ENCODE peak calls at places on chromosomes 6 and 20, in nine cellular contexts. U is left ventricle myocardium inferior, Q is lower lobe of right lung, N is breast epithelium, I is GM12878, B is BJ, P is heart left ventricle, L is A673, H is cardiac muscle cell. G is an unnamed sample.

GRCh38 chr20:16308754-16309153 is 264.5 kb downstream of the KIF16B start:
- DNase-seq in I (no peak), H (no peak), Q (no peak), U (no peak), L (no peak), N (no peak), B (no peak), P (no peak), G (no peak)

GRCh38 chr6:85360794-85361642 is 88.9 kb upstream of the NT5E start:
- DNase-seq in H (no peak), Q (no peak), U (no peak), P (no peak), L (peak; percentile 55), I (no peak), N (no peak), B (peak; percentile 93), G (no peak)

GRCh38 chr20:29878777-29879442 is 1378.6 kb upstream of the DEFB115 start:
- DNase-seq in N (peak; percentile 57), Q (peak; percentile 53), U (no peak), L (no peak), H (no peak), I (no peak), B (no peak), P (peak; percentile 69), G (no peak)

GRCh38 chr20:22099348-22099747 is 393.9 kb downstream of the PAX1 start:
- DNase-seq in L (no peak), I (peak; percentile 27), H (no peak), B (no peak), P (no peak), Q (no peak), N (no peak), U (no peak), G (no peak)

GRCh38 chr6:130625825-130626500 is 201.2 kb upstream of the SMLR1 start:
- DNase-seq in N (no peak), U (no peak), I (peak; percentile 53), B (peak; percentile 41), H (no peak), P (no peak), Q (no peak), L (peak; percentile 86), G (no peak)

GRCh38 chr20:32534661-32535240 is 50.4 kb downstream of the NOL4L start:
- DNase-seq in I (no peak), L (no peak), Q (peak; percentile 26), B (no peak), U (no peak), P (no peak), N (no peak), H (no peak), G (no peak)

GRCh38 chr6:30763618-30764489 is 19.5 kb upstream of the IER3 start:
- DNase-seq in I (peak; percentile 66), B (no peak), H (peak; percentile 86), N (no peak), Q (no peak), L (peak; percentile 60), P (no peak), U (no peak), G (no peak)

GRCh38 chr6:139060332-139060731 is 31.8 kb downstream of the ABRACL start:
- DNase-seq in N (no peak), P (no peak), H (no peak), I (no peak), B (peak; percentile 38), Q (no peak), U (no peak), L (no peak), G (no peak)

GRCh38 chr6:139888691-139889122 is 514.3 kb upstream of the CITED2 start:
- DNase-seq in P (no peak), B (no peak), N (no peak), H (peak; percentile 62), I (no peak), L (peak; percentile 57), U (no peak), Q (no peak), G (no peak)

DNA sequence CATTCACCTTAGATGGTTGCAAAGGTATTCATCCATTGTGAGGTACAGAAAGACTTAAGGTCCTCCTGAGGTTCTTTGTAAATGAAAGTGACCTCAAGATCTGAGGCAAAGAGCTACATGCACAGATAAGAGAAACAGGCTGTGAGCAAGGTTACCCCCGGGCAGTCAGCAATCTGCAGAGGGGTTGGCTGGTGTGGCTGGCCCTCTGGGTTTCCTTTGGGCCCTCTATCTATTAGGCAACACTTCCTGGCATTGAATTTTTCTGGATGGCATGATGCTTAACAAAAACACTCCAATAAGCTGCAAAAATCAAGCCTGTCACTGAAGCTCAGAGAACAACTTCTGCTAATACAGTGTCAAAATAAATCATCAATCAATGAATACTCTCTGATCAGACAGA is 48.9 kb upstream of the RALGAPA2 start:
- DNase-seq in U (no peak), I (no peak), L (no peak), Q (no peak), B (no peak), P (no peak), H (no peak), N (no peak), G (no peak)
- H3K27me3 ChIP-seq in U (no peaks in the 10 kb centered on the region), I (no peaks in the 10 kb centered on the region), L (no peaks in the 10 kb centered on the region), Q (no peaks in the 10 kb centered on the region), B (no peaks in the 10 kb centered on the region), P (no peaks in the 10 kb centered on the region), H (no peaks in the 10 kb centered on the region), N (no peaks in the 10 kb centered on the region), G (no peaks in the 10 kb centered on the region)

GRCh38 chr20:62481441-62482135 is 5.8 kb upstream of the GATA5 start:
- DNase-seq in B (no peak), I (no peak), P (no peak), Q (no peak), H (no peak), U (no peak), L (no peak), N (no peak), G (no peak)
- H3K27me3 ChIP-seq in B (peaks cover 35% of the 10 kb centered on the region), I (peaks cover 13% of the 10 kb centered on the region), P (peaks cover 6% of the 10 kb centered on the region), Q (peaks cover 91% of the 10 kb centered on the region), H (no peaks in the 10 kb centered on the region), U (peaks cover 95% of the 10 kb centered on the region), L (peaks cover 72% of the 10 kb centered on the region), N (peaks cover 89% of the 10 kb centered on the region), G (peaks cover 58% of the 10 kb centered on the region)

DNA sequence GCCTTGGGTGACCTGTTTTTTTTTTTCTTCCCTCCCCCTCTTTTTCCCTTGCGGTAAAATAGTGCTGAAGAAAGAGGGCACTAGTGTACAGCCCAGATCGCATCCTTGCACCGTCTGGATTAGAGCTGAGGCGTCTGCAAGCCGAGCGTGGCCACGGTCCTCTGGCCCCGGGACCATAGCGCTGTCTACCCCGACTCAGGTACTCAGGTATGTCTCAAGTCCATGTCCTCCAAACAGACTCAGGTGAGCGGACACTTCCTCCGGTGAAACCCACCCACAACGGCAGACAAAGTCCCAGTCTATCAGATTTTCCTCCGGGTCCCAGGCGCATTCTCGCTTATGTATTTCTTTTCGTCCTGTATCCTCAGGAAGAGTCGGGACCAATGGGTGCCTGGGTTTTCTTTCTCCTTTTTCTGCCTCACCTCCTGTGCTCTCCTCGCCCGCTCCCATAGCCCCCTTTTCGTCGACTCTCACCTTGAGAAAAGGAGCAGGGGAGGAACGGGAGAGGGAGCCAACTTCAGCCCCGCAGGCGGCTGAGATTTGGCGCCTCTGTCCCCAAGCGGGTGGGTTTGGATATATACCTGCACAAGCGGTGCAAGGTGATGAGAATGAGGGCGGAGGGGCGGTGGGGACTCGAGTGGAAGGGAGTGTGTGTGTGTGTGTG is 1.1 kb upstream of the GRM1 start:
- DNase-seq in P (no peak), I (no peak), Q (no peak), L (no peak), N (no peak), B (no peak), H (peak; percentile 30), U (no peak), G (no peak)
- H3K27me3 ChIP-seq in P (peaks cover 7% of the 10 kb centered on the region), I (peaks cover 4% of the 10 kb centered on the region), Q (peaks cover 46% of the 10 kb centered on the region), L (peaks cover 73% of the 10 kb centered on the region), N (peaks cover 39% of the 10 kb centered on the region), B (peaks cover 2% of the 10 kb centered on the region), H (peaks cover 60% of the 10 kb centered on the region), U (peaks cover 78% of the 10 kb centered on the region), G (peaks cover 26% of the 10 kb centered on the region)

GRCh38 chr6:128505603-128506002 is 14.8 kb downstream of the PTPRK start:
- DNase-seq in B (no peak), I (no peak), P (no peak), L (no peak), Q (no peak), N (no peak), H (no peak), U (no peak), G (no peak)
- H3K27me3 ChIP-seq in B (no peaks in the 10 kb centered on the region), I (no peaks in the 10 kb centered on the region), P (no peaks in the 10 kb centered on the region), L (no peaks in the 10 kb centered on the region), Q (no peaks in the 10 kb centered on the region), N (no peaks in the 10 kb centered on the region), H (no peaks in the 10 kb centered on the region), U (no peaks in the 10 kb centered on the region), G (no peaks in the 10 kb centered on the region)

GRCh38 chr20:61888101-61888865 is 177.4 kb downstream of the TAF4 start:
- DNase-seq in N (no peak), I (no peak), P (peak; percentile 54), Q (peak; percentile 35), L (no peak), H (no peak), B (no peak), U (no peak), G (no peak)
- H3K27me3 ChIP-seq in N (peaks cover 37% of the 10 kb centered on the region), I (no peaks in the 10 kb centered on the region), P (peaks cover 7% of the 10 kb centered on the region), Q (peaks cover 27% of the 10 kb centered on the region), L (peaks cover 1% of the 10 kb centered on the region), H (no peaks in the 10 kb centered on the region), B (no peaks in the 10 kb centered on the region), U (peaks cover 72% of the 10 kb centered on the region), G (no peaks in the 10 kb centered on the region)

GRCh38 chr20:63296411-63297299 is 3.7 kb downstream of the COL20A1 start:
- DNase-seq in P (peak; percentile 36), Q (no peak), H (no peak), N (no peak), I (no peak), L (no peak), U (no peak), B (no peak), G (no peak)

GRCh38 chr20:63295846-63296245 is 2.9 kb downstream of the COL20A1 start:
- DNase-seq in U (no peak), Q (no peak), P (peak; percentile 49), I (no peak), N (no peak), L (no peak), B (no peak), H (no peak), G (no peak)

GRCh38 chr20:63297796-63298572 is 5.0 kb downstream of the COL20A1 start:
- DNase-seq in B (no peak), P (no peak), I (no peak), U (no peak), H (no peak), N (no peak), Q (no peak), L (no peak), G (no peak)

GRCh38 chr20:63298731-63299312 is 5.8 kb downstream of the COL20A1 start:
- DNase-seq in U (no peak), N (no peak), Q (no peak), P (peak; percentile 16), L (no peak), B (no peak), H (no peak), I (no peak), G (no peak)

GRCh38 chr20:63297371-63297781 is 4.4 kb downstream of the COL20A1 start:
- DNase-seq in U (no peak), I (no peak), L (no peak), P (no peak), N (no peak), H (no peak), Q (no peak), B (no peak), G (no peak)
- H3K27me3 ChIP-seq in U (peaks cover 83% of the 10 kb centered on the region), I (no peaks in the 10 kb centered on the region), L (peaks cover 61% of the 10 kb centered on the region), P (peaks cover 18% of the 10 kb centered on the region), N (peaks cover 75% of the 10 kb centered on the region), H (peaks cover 61% of the 10 kb centered on the region), Q (peaks cover 52% of the 10 kb centered on the region), B (peaks cover 14% of the 10 kb centered on the region), G (peaks cover 43% of the 10 kb centered on the region)

GRCh38 chr6:89131599-89131998 is 13.7 kb upstream of the SRSF12 start:
- DNase-seq in U (no peak), P (no peak), I (no peak), N (no peak), H (no peak), L (no peak), Q (no peak), B (no peak), G (no peak)
- H3K27me3 ChIP-seq in U (no peaks in the 10 kb centered on the region), P (no peaks in the 10 kb centered on the region), I (no peaks in the 10 kb centered on the region), N (no peaks in the 10 kb centered on the region), H (peaks cover 5% of the 10 kb centered on the region), L (no peaks in the 10 kb centered on the region), Q (no peaks in the 10 kb centered on the region), B (no peaks in the 10 kb centered on the region), G (no peaks in the 10 kb centered on the region)

G was measured in gastrocnemius medialis.